ENCODE peak calls at places on chromosome 21, in four cellular contexts. H is HEK293T, Z is GM12878, R is HepG2. P is an unnamed sample.

GRCh38 chr21:21213297-21213696 is 215.1 kb downstream of the NCAM2 start:
- DNase-seq in H (no peak), Z (no peak), R (no peak), P (no peak)

GRCh38 chr21:14585122-14585521 is 39.0 kb upstream of the SAMSN1 start:
- DNase-seq in H (no peak), Z (no peak), R (no peak), P (no peak)

GRCh38 chr21:25735895-25736597 is 1.3 kb downstream of the GABPA start:
- DNase-seq in H (no peak), Z (no peak), R (peak; percentile 21), P (peak; percentile 48)

GRCh38 chr21:40143822-40144525 is 276.7 kb downstream of the PCP4 start:
- DNase-seq in H (peak; percentile 40), Z (no peak), R (peak; percentile 10), P (peak; percentile 66)

GRCh38 chr21:26965567-26966359 is 1.1 kb downstream of the ADAMTS5 start:
- DNase-seq in H (peak; percentile 48), Z (no peak), R (no peak), P (no peak)

GRCh38 chr21:17607684-17608083 is 5.0 kb downstream of the BTG3 start:
- DNase-seq in H (no peak), Z (no peak), R (no peak), P (no peak)

GRCh38 chr21:27954806-27955205 is 987.9 kb upstream of the ADAMTS5 start:
- DNase-seq in H (no peak), Z (no peak), R (no peak), P (no peak)

GRCh38 chr21:10521091-10521598 is at the start of gene TPTE:
- DNase-seq in H (no peak), Z (no peak), R (no peak), P (no peak)

GRCh38 chr21:43585924-43586411 is 73.3 kb downstream of the HSF2BP start:
- DNase-seq in H (no peak), Z (no peak), R (peak; percentile 99), P (no peak)

GRCh38 chr21:15604424-15604823 is 125.4 kb upstream of the USP25 start:
- DNase-seq in H (no peak), Z (no peak), R (no peak), P (no peak)

GRCh38 chr21:43679951-43680350 is 20.6 kb downstream of the RRP1B start:
- DNase-seq in H (no peak), Z (no peak), R (no peak), P (no peak)

GRCh38 chr21:43942201-43942600 is 69.9 kb upstream of the TRAPPC10 start:
- DNase-seq in H (no peak), Z (no peak), R (no peak), P (no peak)

GRCh38 chr21:39142972-39143371 is 40.3 kb downstream of the PSMG1 start:
- DNase-seq in H (no peak), Z (no peak), R (no peak), P (no peak)

GRCh38 chr21:39136711-39137110 is 46.5 kb downstream of the PSMG1 start:
- DNase-seq in H (no peak), Z (no peak), R (no peak), P (no peak)

GRCh38 chr21:39137248-39138186 is 45.7 kb downstream of the PSMG1 start:
- DNase-seq in H (no peak), Z (no peak), R (peak; percentile 43), P (peak; percentile 71)

GRCh38 chr21:39144191-39144590 is 39.1 kb downstream of the PSMG1 start:
- DNase-seq in H (no peak), Z (no peak), R (no peak), P (peak; percentile 34)

DNA sequence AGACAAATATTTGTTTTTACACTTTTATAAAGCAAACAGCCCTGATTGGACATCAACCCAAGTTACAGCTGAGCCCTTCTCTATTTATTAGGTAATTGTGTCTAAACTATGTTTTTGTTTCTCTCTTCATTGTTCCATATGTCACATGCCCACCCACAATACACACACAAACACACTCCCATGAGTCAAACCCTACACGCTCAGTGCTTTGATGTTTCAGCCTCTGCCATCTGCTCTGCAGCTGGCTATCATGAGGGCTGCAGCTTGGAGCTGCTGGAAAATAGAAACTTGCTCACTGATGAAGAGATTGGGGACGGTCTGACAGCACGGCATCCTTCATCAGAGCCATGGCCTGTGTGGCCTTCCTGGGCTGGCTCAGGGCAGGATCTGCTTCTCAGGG is 41.7 kb downstream of the PSMG1 start:
- DNase-seq in H (no peak), Z (no peak), R (no peak), P (no peak)
- TF ChIP-seq FOXK2 in H (no peak), Z (no peak), R (no peak), P (no peak)

DNA sequence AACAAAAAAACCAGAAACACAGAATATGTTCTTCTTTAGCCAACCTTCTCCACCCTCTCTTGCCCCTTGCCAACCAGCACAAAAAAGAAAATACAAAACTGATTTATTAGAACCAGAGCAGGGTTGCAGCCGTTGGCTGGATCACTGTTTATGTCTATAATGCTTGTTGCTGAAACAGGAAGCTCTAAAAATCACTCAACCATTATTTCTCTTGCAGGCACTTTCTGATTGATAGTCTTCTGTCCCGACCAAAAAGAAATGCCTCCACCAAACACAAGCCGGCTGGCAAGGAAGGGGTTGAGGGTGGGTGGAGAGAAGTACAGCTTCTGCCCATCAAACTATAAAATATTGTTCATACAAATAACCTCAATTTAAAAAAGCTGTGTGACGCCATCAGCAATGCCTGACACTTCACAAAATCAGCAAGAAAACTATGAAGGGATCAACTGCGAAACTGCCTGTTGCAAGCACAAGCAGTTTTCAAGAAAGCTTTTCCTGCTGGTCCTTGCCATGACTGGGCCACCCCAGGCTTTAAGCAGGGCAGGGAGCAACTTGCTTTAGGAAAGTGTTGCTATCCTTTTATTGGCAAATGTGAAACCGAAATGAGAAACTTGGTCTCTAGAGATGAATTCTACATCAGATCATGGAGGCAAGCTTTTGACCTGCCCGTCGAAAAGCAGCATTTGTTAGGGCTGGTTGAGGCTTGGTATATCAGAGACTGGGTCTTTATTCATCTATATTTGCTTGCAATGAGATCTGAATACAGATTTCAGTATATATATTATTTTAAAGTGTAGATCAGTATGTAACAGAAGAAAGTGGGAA is 174.2 kb downstream of the RUNX1 start:
- DNase-seq in H (no peak), Z (no peak), R (no peak), P (no peak)
- TF ChIP-seq FOXK2 in H (no peak), Z (no peak), R (no peak), P (no peak)

DNA sequence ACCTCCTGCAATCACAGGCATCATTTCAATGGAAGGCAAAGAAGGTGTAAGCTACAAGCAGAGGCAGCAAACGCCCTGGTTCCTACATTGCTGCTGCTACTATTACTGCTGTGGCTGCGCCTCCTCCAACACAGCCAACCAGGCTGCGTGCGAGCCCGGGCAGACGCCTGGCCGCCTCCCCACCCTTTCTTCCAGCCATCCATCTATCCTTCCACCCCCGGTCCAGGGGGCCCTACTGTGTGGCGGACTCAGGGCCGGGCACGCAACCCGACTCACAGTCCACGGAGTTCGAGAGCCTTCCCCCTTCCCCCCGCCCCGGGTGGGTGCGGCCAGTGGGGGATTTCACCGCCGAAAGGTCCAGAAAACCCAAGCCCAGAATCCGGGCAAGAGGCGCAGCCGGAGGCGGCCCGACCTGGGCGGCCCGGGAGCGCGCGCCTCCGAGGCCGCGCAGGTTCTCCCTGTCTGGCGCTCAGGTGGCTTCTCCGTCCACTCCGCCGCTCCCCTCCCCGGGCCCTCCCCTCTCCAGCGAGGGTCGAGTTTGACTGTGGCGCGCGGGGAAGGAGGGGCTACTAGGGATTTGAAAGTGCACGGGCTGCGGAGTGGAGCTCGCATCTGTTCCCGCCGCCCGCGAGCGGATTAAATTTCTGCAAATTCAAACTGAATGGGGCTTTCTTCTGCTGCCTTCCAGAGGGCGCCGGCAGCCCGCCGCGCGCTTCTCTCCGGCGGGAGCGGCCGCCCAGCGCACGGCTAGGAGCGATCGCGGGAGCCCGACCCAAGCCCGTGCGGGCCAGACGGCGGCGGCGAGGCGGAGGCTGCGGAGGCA is at the start of gene HUNK:
- DNase-seq in H (peak; percentile 57), Z (no peak), R (peak; percentile 29), P (no peak)
- TF ChIP-seq FOXK2 in H (no peak), Z (no peak), R (no peak), P (no peak)

GRCh38 chr21:45391743-45392079 is 13.3 kb upstream of the COL18A1 start:
- DNase-seq in H (no peak), Z (no peak), R (no peak), P (no peak)

GRCh38 chr21:45392206-45392971 is 12.6 kb upstream of the COL18A1 start:
- DNase-seq in H (no peak), Z (no peak), R (no peak), P (no peak)

GRCh38 chr21:45393833-45394638 is 10.9 kb upstream of the COL18A1 start:
- DNase-seq in H (no peak), Z (no peak), R (no peak), P (no peak)

GRCh38 chr21:45390831-45391742 is 13.9 kb upstream of the COL18A1 start:
- DNase-seq in H (no peak), Z (no peak), R (no peak), P (no peak)

GRCh38 chr21:45393021-45393420 is 11.9 kb upstream of the COL18A1 start:
- DNase-seq in H (no peak), Z (no peak), R (no peak), P (no peak)
- TF ChIP-seq FOXK2 in H (no peak), Z (no peak), R (no peak), P (no peak)

GRCh38 chr21:45467221-45467779 is 62.3 kb downstream of the COL18A1 start:
- DNase-seq in H (no peak), Z (no peak), R (no peak), P (no peak)
- TF ChIP-seq FOXK2 in H (no peak), Z (no peak), R (no peak), P (no peak)

GRCh38 chr21:46109251-46110221 is 11.6 kb downstream of the COL6A2 start:
- DNase-seq in H (no peak), Z (no peak), R (no peak), P (no peak)
- TF ChIP-seq FOXK2 in H (no peak), Z (no peak), R (no peak), P (no peak)

GRCh38 chr21:32248616-32249550 is 30.0 kb downstream of the MIS18A start:
- DNase-seq in H (no peak), Z (no peak), R (no peak), P (no peak)

GRCh38 chr21:32256226-32256625 is 22.6 kb downstream of the MIS18A start:
- DNase-seq in H (no peak), Z (no peak), R (no peak), P (no peak)

GRCh38 chr21:32253215-32253641 is 25.6 kb downstream of the MIS18A start:
- DNase-seq in H (no peak), Z (no peak), R (no peak), P (no peak)

GRCh38 chr21:32249551-32250280 is 29.1 kb downstream of the MIS18A start:
- DNase-seq in H (no peak), Z (no peak), R (no peak), P (no peak)

GRCh38 chr21:32252136-32252535 is 26.7 kb downstream of the MIS18A start:
- DNase-seq in H (no peak), Z (no peak), R (no peak), P (no peak)
- TF ChIP-seq FOXK2 in H (no peak), Z (no peak), R (no peak), P (no peak)